ENCODE peak calls at places on chromosomes 11 and 22, in five cellular contexts. Q is stimulated activated CD4-positive, alpha-beta T cell treated with anti-CD3 and anti-CD28 coated beads, Interleukin-15, amount 100 ng/mL, for 48 hours; C is posterior cingulate gyrus; V is stimulated activated CD8-positive, alpha-beta memory T cell treated with anti-CD3 and anti-CD28 coated beads, Interleukin-15, amount 100 ng/mL, for 4 hours; H is fibroblast of mammary gland. B is an unnamed sample.

GRCh38 chr22:39927544-39927943 is 26.7 kb downstream of the GRAP2 start:
- DNase-seq in H (no peak), C (no peak), Q (peak), V (no peak), B (no peak)

GRCh38 chr11:1825039-1825740 is 9.6 kb upstream of the SYT8 start:
- DNase-seq in C (peak), V (no peak), H (no peak), Q (no peak), B (no peak)

GRCh38 chr11:118868659-118869058 is 15.0 kb upstream of the CXCR5 start:
- DNase-seq in C (no peak), V (no peak), Q (no peak), H (no peak), B (no peak)

GRCh38 chr11:64523456-64524187 is 67.4 kb upstream of the SLC22A12 start:
- DNase-seq in H (no peak), C (peak), Q (no peak), V (no peak), B (no peak)

GRCh38 chr22:48448821-48449220 is 1378.9 kb downstream of the BRD1 start:
- DNase-seq in Q (no peak), H (no peak), V (no peak), C (peak), B (no peak)

GRCh38 chr11:117807482-117808272 is 10.7 kb upstream of the DSCAML1 start:
- DNase-seq in V (peak), H (peak), C (peak), Q (no peak), B (no peak)

GRCh38 chr11:2573240-2574042 is 126.4 kb downstream of the KCNQ1OT1 start:
- DNase-seq in H (no peak), Q (no peak), V (no peak), C (peak), B (no peak)

GRCh38 chr22:39966522-39966921 is 6.3 kb downstream of the TMA7B start:
- DNase-seq in V (no peak), C (no peak), H (no peak), Q (no peak), B (no peak)

GRCh38 chr11:61536676-61537270 is 28.2 kb downstream of the LRRC10B start:
- DNase-seq in Q (no peak), H (no peak), C (no peak), V (no peak), B (no peak)

GRCh38 chr11:62611705-62612365 is 740 bp downstream of the EML3 start:
- DNase-seq in C (peak), H (peak), Q (no peak), V (no peak), B (no peak)